ENCODE peak calls at places on chromosomes 12 and 14, in five cellular contexts. H, M, Q, G and R are unnamed samples.

GRCh38 chr12:92272301-92272964 is 126.8 kb upstream of the BTG1 start:
- DNase-seq in H (no peak), M (peak), Q (no peak), G (no peak), R (peak)

GRCh38 chr12:13367973-13368372 is 171.4 kb downstream of the EMP1 start:
- DNase-seq in H (no peak), M (no peak), Q (no peak), G (no peak), R (no peak)

GRCh38 chr12:99455350-99456037 is 192.1 kb upstream of the GARIN6 start:
- DNase-seq in H (peak), M (no peak), Q (no peak), G (no peak), R (peak)

GRCh38 chr12:29783773-29784666 is at the start of gene TMTC1:
- DNase-seq in H (peak), M (peak), Q (peak), G (no peak), R (peak)

GRCh38 chr14:100391777-100392176 is 68.6 kb downstream of the SLC25A47 start:
- DNase-seq in H (peak), M (no peak), Q (no peak), G (no peak), R (no peak)

GRCh38 chr14:34874386-34875030 is 652 bp downstream of the BAZ1A start:
- DNase-seq in H (peak), M (peak), Q (peak), G (peak), R (peak)

GRCh38 chr12:26514364-26514763 is 318.6 kb downstream of the ITPR2 start:
- DNase-seq in H (no peak), M (no peak), Q (no peak), G (no peak), R (no peak)

GRCh38 chr12:46944104-46944503 is 118.3 kb upstream of the SLC38A4 start:
- DNase-seq in H (peak), M (no peak), Q (no peak), G (no peak), R (no peak)

GRCh38 chr14:101112351-101113107 is 209.0 kb upstream of the RTL1 start:
- DNase-seq in H (no peak), M (no peak), Q (peak), G (no peak), R (no peak)

GRCh38 chr14:85463512-85463911 is 66.4 kb upstream of the FLRT2 start:
- DNase-seq in H (no peak), M (peak), Q (no peak), G (no peak), R (no peak)